ENCODE peak calls at places on chromosomes 1 and 21, in six cellular contexts. F, I, T, U, W and P are unnamed samples.
A peak's percentile ranks its signal among the peaks of the same experiment; 100 is the strongest.

GRCh38 chr1:77683142-77683835 is 831 bp upstream of the ZZZ3 start:
- DNase-seq in W (peak; percentile 72), T (peak; percentile 90), I (peak; percentile 97), F (peak; percentile 86), U (peak; percentile 89), P (peak; percentile 72)

GRCh38 chr1:209370616-209371015 is 212.9 kb upstream of the CAMK1G start:
- DNase-seq in F (no peak), I (no peak), W (no peak), T (no peak), U (no peak), P (no peak)

GRCh38 chr1:208595745-208596144 is 351.6 kb upstream of the PLXNA2 start:
- DNase-seq in U (peak; percentile 7), T (peak; percentile 13), W (peak; percentile 20), I (no peak), F (no peak), P (peak; percentile 5)

GRCh38 chr1:116827607-116828125 is 73.4 kb downstream of the CD2 start:
- DNase-seq in I (no peak), U (no peak), F (no peak), T (no peak), W (no peak), P (no peak)

GRCh38 chr1:51558375-51558924 is 39.4 kb upstream of the EPS15 start:
- DNase-seq in U (peak; percentile 47), W (peak; percentile 17), F (no peak), T (peak; percentile 90), I (no peak), P (no peak)

GRCh38 chr1:21292991-21293536 is 2.8 kb upstream of the ECE1 start:
- DNase-seq in F (no peak), T (no peak), U (no peak), I (peak; percentile 58), W (no peak), P (no peak)

GRCh38 chr1:224632921-224633321 is 16.8 kb downstream of the CNIH3 start:
- DNase-seq in U (peak; percentile 30), T (peak; percentile 57), F (no peak), W (no peak), I (no peak), P (no peak)

GRCh38 chr1:115647000-115647399 is 5.2 kb downstream of the VANGL1 start:
- DNase-seq in I (no peak), U (peak; percentile 28), W (no peak), F (no peak), T (peak; percentile 32), P (no peak)

GRCh38 chr1:182771187-182771984 is 18.2 kb upstream of the NPL start:
- DNase-seq in T (no peak), U (no peak), I (no peak), F (no peak), W (no peak), P (no peak)

GRCh38 chr1:211680752-211681327 is 5.4 kb upstream of the NEK2 start:
- DNase-seq in F (peak; percentile 58), T (peak; percentile 91), I (peak; percentile 83), U (peak; percentile 91), W (peak; percentile 69), P (peak; percentile 72)

GRCh38 chr1:50129201-50129600 is 20.5 kb downstream of the ELAVL4 start:
- DNase-seq in I (no peak), F (no peak), U (no peak), T (no peak), W (no peak), P (no peak)

GRCh38 chr1:198179556-198179981 is 22.8 kb downstream of the NEK7 start:
- DNase-seq in W (peak; percentile 79), I (no peak), T (no peak), U (peak; percentile 74), F (no peak), P (no peak)

GRCh38 chr1:217019475-217019874 is 296.2 kb upstream of the ESRRG start:
- DNase-seq in T (no peak), U (no peak), I (no peak), F (no peak), W (no peak), P (no peak)

GRCh38 chr1:22814176-22815042 is 103.8 kb downstream of the EPHB2 start:
- DNase-seq in F (no peak), I (peak; percentile 65), T (no peak), W (peak; percentile 42), U (no peak), P (no peak)

GRCh38 chr21:18832081-18832670 is 428.6 kb upstream of the TMPRSS15 start:
- DNase-seq in U (no peak), W (no peak), F (no peak), T (no peak), I (no peak), P (no peak)

GRCh38 chr21:17660862-17661261 is 48.2 kb upstream of the BTG3 start:
- DNase-seq in W (no peak), U (no peak), I (no peak), T (no peak), F (no peak), P (no peak)

GRCh38 chr1:66436378-66437135 is 97.4 kb upstream of the SGIP1 start:
- DNase-seq in U (peak; percentile 80), I (no peak), W (peak; percentile 75), T (peak; percentile 69), F (no peak), P (peak; percentile 85)

GRCh38 chr1:157001304-157001703 is 44.2 kb downstream of the ARHGEF11 start:
- DNase-seq in U (peak; percentile 29), T (peak; percentile 12), F (no peak), I (no peak), W (no peak), P (no peak)

GRCh38 chr1:53317651-53318539 is 10.0 kb downstream of the LRP8 start:
- DNase-seq in U (no peak), W (no peak), T (no peak), I (peak; percentile 24), F (no peak), P (no peak)

GRCh38 chr1:179781962-179782361 is 38.9 kb downstream of the FAM163A start:
- DNase-seq in W (no peak), I (peak; percentile 66), U (peak; percentile 50), T (peak; percentile 82), F (no peak), P (no peak)

GRCh38 chr21:38389891-38390290 is 108.4 kb downstream of the ERG start:
- DNase-seq in W (no peak), F (no peak), T (no peak), I (no peak), U (no peak), P (no peak)

DNA sequence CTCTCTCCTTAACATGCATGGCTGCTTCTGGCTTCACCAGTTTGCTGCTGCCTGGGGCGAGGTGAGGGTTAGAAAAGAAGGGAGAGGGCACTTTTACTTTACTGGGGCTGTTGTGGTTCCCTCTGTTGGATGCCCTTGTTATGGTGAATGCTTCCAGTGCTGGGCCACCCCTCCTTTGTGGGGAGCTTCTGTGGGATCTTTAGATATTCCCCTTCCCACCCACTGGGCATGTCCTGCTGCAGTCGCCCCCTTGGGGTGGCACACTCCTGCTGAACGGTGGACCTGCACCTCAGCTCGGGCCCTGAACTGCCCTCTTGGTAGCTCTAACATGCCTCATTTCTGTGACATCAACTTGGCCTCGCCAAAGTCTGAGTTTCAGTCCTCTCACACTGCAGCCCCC is 6.0 kb downstream of the TNN start:
- DNase-seq in I (no peak), W (no peak), T (no peak), U (no peak), F (no peak), P (no peak)
- TF ChIP-seq CTCF in I (no peak), W (peak; percentile 22), T (no peak), U (no peak), F (no peak), P (no peak)

GRCh38 chr1:172090511-172090817 is 249.2 kb downstream of the DNM3 start:
- DNase-seq in W (no peak), T (no peak), U (no peak), F (no peak), I (no peak), P (no peak)
- TF ChIP-seq CTCF in W (no peak), T (no peak), U (no peak), F (no peak), I (peak; percentile 5), P (no peak)

GRCh38 chr1:30855686-30856259 is 52.8 kb downstream of the SDC3 start:
- DNase-seq in I (no peak), U (no peak), F (no peak), W (no peak), T (no peak), P (no peak)

GRCh38 chr1:30853350-30853749 is 55.2 kb downstream of the SDC3 start:
- DNase-seq in F (no peak), U (no peak), T (peak; percentile 30), I (no peak), W (no peak), P (no peak)

GRCh38 chr1:30857964-30858363 is 50.6 kb downstream of the SDC3 start:
- DNase-seq in W (no peak), T (no peak), U (no peak), I (no peak), F (no peak), P (no peak)

GRCh38 chr1:30857062-30857461 is 51.5 kb downstream of the SDC3 start:
- DNase-seq in F (no peak), W (no peak), U (no peak), I (no peak), T (no peak), P (no peak)

GRCh38 chr1:30856260-30856790 is 52.2 kb downstream of the SDC3 start:
- DNase-seq in W (no peak), U (no peak), I (no peak), F (no peak), T (no peak), P (no peak)
- TF ChIP-seq CTCF in W (no peak), U (no peak), I (no peak), F (no peak), T (no peak), P (no peak)

GRCh38 chr1:35447278-35447677 is 109.9 kb downstream of the KIAA0319L start:
- DNase-seq in U (no peak), I (no peak), W (no peak), F (no peak), T (peak; percentile 45), P (no peak)

GRCh38 chr1:35442737-35443136 is 114.5 kb downstream of the KIAA0319L start:
- DNase-seq in T (no peak), F (no peak), W (no peak), U (peak; percentile 12), I (no peak), P (no peak)

GRCh38 chr1:35444519-35444774 is 112.8 kb downstream of the KIAA0319L start:
- DNase-seq in F (no peak), W (no peak), U (no peak), T (no peak), I (no peak), P (no peak)

GRCh38 chr1:35441926-35442579 is 115.2 kb downstream of the KIAA0319L start:
- DNase-seq in U (no peak), I (no peak), W (no peak), T (no peak), F (no peak), P (no peak)

DNA sequence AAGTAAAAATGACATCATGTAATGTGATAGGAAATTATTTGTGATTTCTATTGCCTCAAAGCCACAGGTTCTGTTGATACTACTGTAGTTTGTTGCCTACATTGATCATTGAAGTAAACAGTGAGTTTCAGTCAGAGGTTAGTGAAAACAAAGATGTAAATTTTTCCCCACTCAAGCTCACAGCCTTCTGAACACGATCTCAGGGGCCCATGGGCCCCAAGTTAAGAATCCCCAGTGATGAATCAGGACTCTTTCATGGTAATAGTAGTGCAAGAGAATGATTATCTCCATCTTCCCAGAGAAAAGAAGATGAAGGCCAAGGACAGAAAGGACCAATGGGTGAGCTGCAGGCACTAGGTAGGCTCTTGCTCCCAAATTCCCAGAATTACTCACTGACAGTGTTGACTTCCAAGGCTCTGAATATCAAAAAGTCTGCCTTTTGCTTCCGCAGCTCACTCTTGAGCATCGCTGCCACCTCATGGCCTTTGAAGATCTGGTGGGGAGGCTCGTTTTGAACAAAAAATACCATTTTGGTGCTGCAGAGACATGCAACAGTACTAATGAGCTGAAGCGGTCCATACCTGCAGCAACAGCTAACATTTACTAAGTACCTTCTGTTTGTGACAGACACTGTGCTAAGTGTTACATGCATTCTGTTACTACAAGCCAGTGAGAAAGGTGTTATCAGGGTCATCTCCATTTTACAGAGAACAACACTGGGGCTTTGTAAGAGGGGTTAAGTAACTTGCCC is 113.3 kb downstream of the KIAA0319L start:
- DNase-seq in I (no peak), U (peak; percentile 35), W (no peak), T (peak; percentile 28), F (no peak), P (no peak)
- TF ChIP-seq CTCF in I (no peak), U (peak; percentile 22), W (peak; percentile 13), T (peak; percentile 12), F (no peak), P (no peak)